ENCODE peak calls at places on chromosomes 11 and 22, in eight cellular contexts. O, C, Y, Z, V, U, I and N are unnamed samples.

GRCh38 chr11:110000045-110000502 is 93.1 kb upstream of the ZC3H12C start:
- DNase-seq in O (peak; percentile 32), C (no peak), Y (no peak), Z (peak; percentile 91), V (no peak), U (peak; percentile 73), I (peak; percentile 24), N (no peak)

GRCh38 chr11:71240061-71240690 is 12.2 kb downstream of the SHANK2 start:
- DNase-seq in O (no peak), C (no peak), Y (no peak), Z (no peak), V (no peak), U (no peak), I (no peak), N (no peak)

GRCh38 chr11:12258451-12258850 is 118.9 kb upstream of the PARVA start:
- DNase-seq in O (peak; percentile 31), C (no peak), Y (no peak), Z (peak; percentile 54), V (no peak), U (no peak), I (no peak), N (no peak)

GRCh38 chr11:122711831-122712378 is 56.4 kb downstream of the UBASH3B start:
- DNase-seq in O (peak; percentile 36), C (no peak), Y (no peak), Z (peak; percentile 57), V (no peak), U (peak; percentile 53), I (peak; percentile 98), N (no peak)

GRCh38 chr22:24421428-24421931 is 5.9 kb upstream of the ADORA2A start:
- DNase-seq in O (no peak), C (no peak), Y (no peak), Z (no peak), V (no peak), U (no peak), I (no peak), N (no peak)

GRCh38 chr11:64644348-64645242 is 53.6 kb downstream of the SLC22A12 start:
- DNase-seq in O (no peak), C (no peak), Y (no peak), Z (no peak), V (no peak), U (no peak), I (no peak), N (no peak)

GRCh38 chr22:44919691-44920090 is 90.1 kb downstream of the PHF21B start:
- DNase-seq in O (no peak), C (no peak), Y (no peak), Z (no peak), V (no peak), U (no peak), I (no peak), N (no peak)

GRCh38 chr22:43267332-43267731 is 75.8 kb downstream of the SCUBE1 start:
- DNase-seq in O (no peak), C (no peak), Y (no peak), Z (no peak), V (no peak), U (no peak), I (no peak), N (no peak)

GRCh38 chr11:26219506-26220117 is 112.3 kb upstream of the ANO3 start:
- DNase-seq in O (no peak), C (no peak), Y (no peak), Z (peak; percentile 68), V (no peak), U (no peak), I (peak; percentile 23), N (no peak)

GRCh38 chr22:49140921-49141680 is 686.6 kb downstream of the BRD1 start:
- DNase-seq in O (no peak), C (no peak), Y (no peak), Z (no peak), V (no peak), U (no peak), I (no peak), N (no peak)

GRCh38 chr22:49721211-49721763 is 106.4 kb downstream of the BRD1 start:
- DNase-seq in O (no peak), C (no peak), Y (no peak), Z (no peak), V (no peak), U (no peak), I (no peak), N (no peak)

GRCh38 chr11:65853249-65853979 is 4.6 kb downstream of the CFL1 start:
- DNase-seq in O (no peak), C (no peak), Y (no peak), Z (no peak), V (no peak), U (no peak), I (no peak), N (no peak)

GRCh38 chr11:64893194-64894069 is 15.0 kb upstream of the EHD1 start:
- DNase-seq in O (no peak), C (no peak), Y (peak; percentile 84), Z (no peak), V (no peak), U (no peak), I (no peak), N (no peak)

GRCh38 chr11:69339041-69339733 is 45.2 kb downstream of the MYEOV start:
- DNase-seq in O (no peak), C (peak; percentile 14), Y (peak; percentile 22), Z (no peak), V (no peak), U (no peak), I (no peak), N (no peak)

GRCh38 chr22:21446128-21446826 is 20.9 kb upstream of the TMEM191C start:
- DNase-seq in O (no peak), C (no peak), Y (peak; percentile 18), Z (no peak), V (no peak), U (no peak), I (no peak), N (no peak)

GRCh38 chr11:66337103-66337899 is 1.1 kb upstream of the RIN1 start:
- DNase-seq in O (no peak), C (no peak), Y (no peak), Z (no peak), V (no peak), U (no peak), I (no peak), N (no peak)

GRCh38 chr11:60899021-60899936 is 7.1 kb downstream of the PRPF19 start:
- DNase-seq in O (peak; percentile 15), C (no peak), Y (peak; percentile 39), Z (peak; percentile 81), V (no peak), U (peak; percentile 51), I (peak; percentile 81), N (no peak)

GRCh38 chr11:36150986-36151385 is 138.2 kb downstream of the COMMD9 start:
- DNase-seq in O (no peak), C (no peak), Y (no peak), Z (peak; percentile 60), V (no peak), U (no peak), I (no peak), N (no peak)

GRCh38 chr22:46297151-46297819 is 615 bp downstream of the GTSE1 start:
- DNase-seq in O (no peak), C (no peak), Y (no peak), Z (peak; percentile 21), V (no peak), U (peak; percentile 45), I (peak; percentile 46), N (no peak)

GRCh38 chr11:103070142-103070541 is 21.8 kb downstream of the DCUN1D5 start:
- DNase-seq in O (no peak), C (no peak), Y (no peak), Z (no peak), V (no peak), U (no peak), I (peak; percentile 25), N (no peak)
- TF ChIP-seq CTCF in O (no peak), C (no peak), Y (no peak), Z (no peak), V (no peak), U (no peak), I (no peak), N (no peak)

GRCh38 chr22:23387827-23388491 is 192.1 kb downstream of the IGLL1 start:
- DNase-seq in O (no peak), C (no peak), Y (no peak), Z (no peak), V (no peak), U (no peak), I (no peak), N (no peak)

GRCh38 chr22:23386822-23387580 is 193.1 kb downstream of the IGLL1 start:
- DNase-seq in O (no peak), C (no peak), Y (no peak), Z (no peak), V (no peak), U (no peak), I (no peak), N (no peak)

GRCh38 chr22:23384899-23385298 is 195.2 kb downstream of the IGLL1 start:
- DNase-seq in O (no peak), C (no peak), Y (no peak), Z (no peak), V (no peak), U (no peak), I (no peak), N (no peak)

GRCh38 chr22:23385301-23386244 is 194.5 kb downstream of the IGLL1 start:
- DNase-seq in O (peak; percentile 10), C (peak; percentile 80), Y (peak; percentile 91), Z (peak; percentile 85), V (peak; percentile 71), U (peak; percentile 49), I (peak; percentile 84), N (peak; percentile 84)

DNA sequence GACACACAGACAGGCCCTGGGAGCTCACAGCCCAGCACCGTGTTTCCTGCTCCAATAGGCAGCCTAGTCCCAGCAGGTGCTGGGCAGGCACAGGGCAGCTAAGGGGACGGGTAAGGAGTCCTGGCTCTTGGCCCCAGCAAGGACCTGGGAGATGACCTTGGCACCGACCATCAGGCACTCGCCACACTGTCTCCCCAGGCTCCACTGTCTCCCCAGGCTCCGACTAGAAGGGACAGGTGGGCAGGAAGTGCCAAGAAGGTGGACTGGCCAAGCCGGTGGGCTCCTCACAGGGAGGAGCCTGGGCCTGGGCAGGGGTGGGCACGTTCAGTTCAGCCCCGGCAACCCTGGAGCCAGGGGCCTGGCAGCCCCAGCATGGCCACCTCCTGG is 193.9 kb downstream of the IGLL1 start:
- DNase-seq in O (no peak), C (no peak), Y (no peak), Z (no peak), V (no peak), U (no peak), I (no peak), N (no peak)
- TF ChIP-seq CTCF in O (no peak), C (peak; percentile 31), Y (no peak), Z (no peak), V (peak; percentile 61), U (no peak), I (no peak), N (no peak)

DNA sequence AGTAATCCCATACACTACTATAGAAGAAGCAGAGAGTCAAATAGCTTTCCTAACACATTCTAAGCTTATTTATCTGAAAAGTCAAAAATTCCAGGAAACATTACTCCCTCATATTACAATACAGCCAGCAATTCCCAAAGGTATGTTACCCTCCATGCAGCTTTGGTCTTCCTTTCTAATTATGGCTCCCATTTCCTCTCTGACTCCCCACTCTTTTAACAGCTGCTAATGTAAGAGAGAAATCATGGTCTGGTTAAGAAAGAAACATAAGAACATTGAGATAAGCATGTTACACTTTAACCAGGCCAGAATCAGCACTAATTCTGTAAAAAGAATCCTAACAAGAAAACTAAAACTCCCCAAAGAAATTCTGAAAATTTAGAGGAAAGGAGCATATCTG is 6.8 kb downstream of the PPP2R1B start:
- DNase-seq in O (no peak), C (no peak), Y (no peak), Z (peak; percentile 38), V (no peak), U (no peak), I (peak; percentile 20), N (no peak)
- TF ChIP-seq CTCF in O (no peak), C (no peak), Y (no peak), Z (no peak), V (no peak), U (no peak), I (no peak), N (no peak)

GRCh38 chr11:73218106-73218829 is at the start of gene P2RY2:
- DNase-seq in O (no peak), C (peak; percentile 24), Y (peak; percentile 85), Z (peak; percentile 24), V (peak; percentile 49), U (peak; percentile 52), I (peak; percentile 59), N (no peak)
- TF ChIP-seq CTCF in O (peak; percentile 74), C (peak; percentile 18), Y (no peak), Z (peak; percentile 26), V (peak; percentile 54), U (peak; percentile 66), I (peak; percentile 75), N (no peak)